ENCODE peak calls at places on chromosomes 7 and 10, in four cellular contexts. U is K562, H is GM12891, W is GM12878. S is an unnamed sample.

GRCh38 chr7:64888561-64888900 is 14.5 kb upstream of the ZNF273 start:
- DNase-seq in U (no peak), H (no peak), W (no peak), S (no peak)

GRCh38 chr10:266974-267425 is 131.7 kb downstream of the ZMYND11 start:
- DNase-seq in U (no peak), H (no peak), W (peak), S (no peak)

GRCh38 chr7:128459394-128459878 is 3.8 kb downstream of the HILPDA start:
- DNase-seq in U (peak), H (no peak), W (peak), S (peak)

GRCh38 chr7:144391014-144391413 is 12.5 kb downstream of the NOBOX start:
- DNase-seq in U (no peak), H (no peak), W (no peak), S (no peak)

GRCh38 chr7:6533893-6534804 is 17.1 kb downstream of the GRID2IP start:
- DNase-seq in U (no peak), H (no peak), W (peak), S (no peak)

GRCh38 chr10:71010730-71011129 is 122.4 kb upstream of the PCBD1 start:
- DNase-seq in U (no peak), H (no peak), W (no peak), S (no peak)

GRCh38 chr7:151992375-151992774 is 33.1 kb upstream of the GALNT11 start:
- DNase-seq in U (peak), H (no peak), W (no peak), S (peak)

GRCh38 chr10:50325449-50326188 is 74.3 kb upstream of the ASAH2 start:
- DNase-seq in U (peak), H (no peak), W (no peak), S (peak)

GRCh38 chr7:40186586-40186985 is 51.8 kb downstream of the SUGCT start:
- DNase-seq in U (no peak), H (no peak), W (no peak), S (no peak)

GRCh38 chr10:21212912-21213311 is 312.6 kb downstream of the SKIDA1 start:
- DNase-seq in U (no peak), H (no peak), W (no peak), S (no peak)

GRCh38 chr10:125455855-125456254 is 227.1 kb downstream of the TEX36 start:
- DNase-seq in U (no peak), H (no peak), W (no peak), S (no peak)

GRCh38 chr10:109902992-109903947 is 20.0 kb downstream of the XPNPEP1 start:
- DNase-seq in U (no peak), H (no peak), W (no peak), S (no peak)

GRCh38 chr7:80499350-80499955 is 12.4 kb downstream of the GNAT3 start:
- DNase-seq in U (no peak), H (no peak), W (no peak), S (no peak)

GRCh38 chr10:129580010-129580409 is 113.0 kb downstream of the MGMT start:
- DNase-seq in U (no peak), H (no peak), W (no peak), S (no peak)

GRCh38 chr7:77606561-77606960 is 69.5 kb downstream of the PTPN12 start:
- DNase-seq in U (no peak), H (no peak), W (no peak), S (no peak)

GRCh38 chr7:138900040-138900828 is 81.0 kb downstream of the KIAA1549 start:
- DNase-seq in U (no peak), H (no peak), W (no peak), S (no peak)

GRCh38 chr10:25226775-25227682 is 52.2 kb downstream of the GPR158 start:
- DNase-seq in U (peak), H (no peak), W (peak), S (peak)

GRCh38 chr7:148686312-148686937 is 12.3 kb upstream of the CUL1 start:
- DNase-seq in U (no peak), H (no peak), W (no peak), S (no peak)

GRCh38 chr10:117439243-117439912 is 64.1 kb upstream of the PDZD8 start:
- DNase-seq in U (no peak), H (no peak), W (no peak), S (peak)
- TF ChIP-seq POLR2AphosphoS5 in U (no peak), H (no peak), W (no peak), S (no peak)

DNA sequence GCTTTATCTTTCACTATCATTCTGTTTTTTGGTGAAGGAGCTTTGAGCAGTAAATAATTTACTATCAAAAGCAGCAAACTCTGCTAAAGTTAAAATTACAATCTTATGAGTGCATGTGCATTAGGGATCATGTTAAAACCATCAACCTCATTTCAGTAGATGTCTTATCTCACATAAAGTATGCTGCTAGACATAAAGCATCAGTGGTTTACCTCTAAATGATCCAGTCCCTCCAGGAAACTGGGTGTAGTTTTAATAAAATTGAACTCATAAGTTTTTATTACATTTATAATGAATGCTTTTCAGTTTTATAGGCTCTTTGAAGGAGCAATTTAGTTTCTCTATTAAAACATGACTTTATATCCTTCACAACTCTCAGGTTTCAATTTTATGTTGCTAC is 108.7 kb downstream of the LRRN3 start:
- DNase-seq in U (no peak), H (no peak), W (no peak), S (no peak)
- TF ChIP-seq SPI1 in U (no peak), H (no peak), W (no peak), S (no peak)

GRCh38 chr10:29843143-29843542 is 208.4 kb upstream of the SVIL start:
- DNase-seq in U (no peak), H (no peak), W (no peak), S (no peak)

GRCh38 chr10:29839826-29840515 is 205.2 kb upstream of the SVIL start:
- DNase-seq in U (no peak), H (no peak), W (no peak), S (no peak)

GRCh38 chr10:29840516-29841276 is 205.9 kb upstream of the SVIL start:
- DNase-seq in U (no peak), H (no peak), W (no peak), S (no peak)

GRCh38 chr10:29845166-29845565 is 210.4 kb upstream of the SVIL start:
- DNase-seq in U (no peak), H (no peak), W (no peak), S (no peak)

DNA sequence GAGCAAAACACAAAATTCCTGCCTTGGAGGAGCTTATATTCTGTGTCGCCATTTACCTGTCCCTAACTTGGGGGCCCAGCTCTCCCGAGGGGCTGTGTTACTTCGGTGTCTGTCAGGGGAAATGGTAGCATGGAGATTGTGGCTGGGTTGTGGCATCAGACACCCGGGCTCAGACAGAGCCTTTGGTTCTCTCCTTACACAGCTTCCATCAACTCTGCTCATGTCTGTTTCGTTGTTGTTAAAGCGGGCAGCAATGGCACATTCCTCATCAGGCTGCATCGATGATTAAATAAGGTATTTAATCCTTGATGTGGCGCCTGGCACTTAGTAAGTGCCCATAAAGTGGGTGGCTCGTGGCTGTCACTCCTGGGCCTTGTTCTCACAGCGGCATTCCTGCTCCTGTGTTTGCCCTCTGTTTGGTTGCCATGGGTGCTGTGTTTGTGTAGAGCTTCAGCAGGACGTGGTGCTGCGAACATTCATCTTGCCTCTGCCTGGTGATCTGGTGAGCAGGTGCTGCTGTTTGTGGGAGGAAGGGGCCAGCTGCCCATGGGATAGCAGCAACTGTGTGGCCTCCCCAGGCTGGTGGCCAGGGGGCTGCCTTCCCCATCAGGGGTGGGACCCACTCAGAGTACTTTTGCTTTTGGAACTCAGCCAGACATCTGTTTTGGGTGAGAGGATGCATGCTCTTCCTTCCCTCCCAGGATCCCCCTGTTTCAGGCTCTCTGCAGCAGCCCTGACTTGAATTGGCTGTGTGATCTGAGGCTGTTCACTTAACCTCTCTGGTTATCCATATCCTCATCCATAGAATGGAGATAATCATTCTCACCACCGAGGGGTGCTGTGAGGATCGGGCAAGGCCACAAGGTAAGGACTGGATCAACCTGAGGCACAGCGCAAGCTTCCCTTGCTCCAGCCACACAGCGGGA is 207.2 kb upstream of the SVIL start:
- DNase-seq in U (no peak), H (no peak), W (no peak), S (no peak)
- TF ChIP-seq POLR2AphosphoS5 in U (no peak), H (no peak), W (no peak), S (no peak)

DNA sequence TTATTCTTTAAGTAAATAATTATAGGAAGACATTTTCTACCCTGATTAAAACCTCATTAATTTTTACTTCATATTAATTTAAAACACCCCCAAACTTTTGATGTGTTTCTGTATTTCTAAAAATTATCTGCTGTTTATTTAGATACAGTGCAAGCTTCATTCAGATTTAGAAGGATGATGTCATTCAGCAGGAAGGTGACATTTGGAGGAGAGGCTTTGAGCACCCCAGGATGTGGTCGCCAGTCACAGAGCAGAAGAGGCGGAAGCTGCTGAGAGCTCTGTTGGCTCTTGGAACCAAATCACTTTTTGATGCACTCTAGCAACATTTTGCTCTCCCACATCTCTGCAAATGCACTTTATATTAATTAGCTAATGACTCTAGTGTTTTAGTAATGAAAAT is 233.9 kb upstream of the CACNA2D1 start:
- DNase-seq in U (no peak), H (no peak), W (no peak), S (no peak)
- TF ChIP-seq SPI1 in U (no peak), H (no peak), W (no peak), S (no peak)